ENCODE peak calls at places on chromosome 14, in nine cellular contexts. O, F, W, B, H, L, K, Q and P are unnamed samples.

GRCh38 chr14:62179367-62180018 is 417.3 kb downstream of the SNAPC1 start:
- DNase-seq in L (peak; percentile 83), B (peak; percentile 6), H (no peak), F (peak; percentile 95), W (no peak), Q (peak; percentile 52), K (peak; percentile 35), O (no peak), P (peak; percentile 26)

GRCh38 chr14:105492051-105492965 is 1.3 kb downstream of the TEDC1 start:
- DNase-seq in K (peak; percentile 57), O (peak; percentile 83), F (no peak), L (no peak), H (peak; percentile 34), B (peak; percentile 14), W (no peak), Q (peak; percentile 71), P (no peak)

GRCh38 chr14:49769581-49770211 is 1.7 kb downstream of the KLHDC2 start:
- DNase-seq in L (no peak), O (peak; percentile 20), W (no peak), K (no peak), Q (no peak), F (no peak), B (no peak), H (no peak), P (no peak)

GRCh38 chr14:30621354-30621953 is 665 bp upstream of the SCFD1 start:
- DNase-seq in F (peak; percentile 41), Q (no peak), B (peak; percentile 20), L (no peak), H (no peak), W (no peak), O (no peak), K (no peak), P (peak; percentile 4)

GRCh38 chr14:78764240-78764639 is 594.1 kb downstream of the NRXN3 start:
- DNase-seq in B (no peak), K (no peak), W (no peak), Q (no peak), F (peak; percentile 15), H (no peak), L (peak; percentile 94), O (no peak), P (no peak)

GRCh38 chr14:101704140-101704539 is 57.4 kb upstream of the PPP2R5C start:
- DNase-seq in B (no peak), Q (no peak), F (no peak), W (no peak), O (no peak), L (no peak), K (no peak), H (no peak), P (no peak)

GRCh38 chr14:79548836-79549235 is 662.5 kb downstream of the DIO2 start:
- DNase-seq in K (no peak), H (no peak), F (no peak), B (no peak), L (no peak), O (no peak), W (no peak), Q (no peak), P (no peak)

GRCh38 chr14:93332032-93332852 is 594 bp downstream of the BTBD7 start:
- DNase-seq in H (peak; percentile 63), O (peak; percentile 94), W (peak; percentile 46), F (peak; percentile 36), L (peak; percentile 25), K (peak; percentile 67), B (peak; percentile 73), Q (no peak), P (peak; percentile 77)

GRCh38 chr14:48127674-48128073 is 452.3 kb upstream of the MDGA2 start:
- DNase-seq in H (no peak), Q (no peak), F (no peak), L (no peak), O (no peak), W (no peak), B (no peak), K (no peak), P (no peak)

GRCh38 chr14:101564819-101565698 is 3.8 kb downstream of the DIO3 start:
- DNase-seq in O (peak; percentile 82), Q (no peak), B (no peak), W (no peak), H (peak; percentile 9), L (no peak), F (no peak), K (no peak), P (no peak)

GRCh38 chr14:31921251-31921650 is 155.9 kb upstream of the ARHGAP5 start:
- DNase-seq in L (no peak), B (no peak), Q (no peak), W (no peak), O (no peak), K (no peak), H (no peak), F (no peak), P (no peak)

GRCh38 chr14:82510007-82510406 is 976.4 kb upstream of the SEL1L start:
- DNase-seq in F (no peak), K (no peak), H (no peak), B (no peak), L (no peak), O (no peak), W (no peak), Q (no peak), P (no peak)

GRCh38 chr14:70782361-70782760 is 27.0 kb downstream of the MAP3K9 start:
- DNase-seq in F (peak; percentile 1), Q (no peak), L (peak; percentile 96), H (no peak), B (no peak), W (no peak), O (no peak), K (no peak), P (no peak)

GRCh38 chr14:100495917-100496316 is 91.3 kb downstream of the BEGAIN start:
- DNase-seq in Q (no peak), B (no peak), F (no peak), H (no peak), L (no peak), K (no peak), O (no peak), W (no peak), P (no peak)

GRCh38 chr14:93010543-93011541 is 87.9 kb downstream of the CHGA start:
- DNase-seq in O (no peak), F (no peak), Q (no peak), W (no peak), B (no peak), H (no peak), L (no peak), K (peak; percentile 61), P (no peak)

GRCh38 chr14:72463291-72463866 is 430.5 kb downstream of the DPF3 start:
- DNase-seq in O (no peak), K (no peak), W (no peak), L (no peak), Q (no peak), F (peak; percentile 25), H (no peak), B (no peak), P (no peak)

GRCh38 chr14:65168840-65169239 is 66.5 kb upstream of the MAX start:
- DNase-seq in K (no peak), F (peak; percentile 90), B (peak; percentile 28), O (no peak), L (no peak), W (no peak), Q (no peak), H (no peak), P (no peak)

GRCh38 chr14:85391455-85391854 is 138.5 kb upstream of the FLRT2 start:
- DNase-seq in Q (no peak), L (no peak), K (no peak), B (no peak), O (no peak), H (no peak), W (no peak), F (no peak), P (no peak)

GRCh38 chr14:23580948-23581281 is 2.3 kb upstream of the JPH4 start:
- DNase-seq in H (no peak), B (no peak), K (no peak), F (no peak), O (peak; percentile 57), L (no peak), W (no peak), Q (no peak), P (no peak)

GRCh38 chr14:73746540-73747385 is 32.6 kb upstream of the PNMA1 start:
- DNase-seq in L (no peak), B (no peak), Q (no peak), O (no peak), W (no peak), K (peak; percentile 41), H (no peak), F (no peak), P (no peak)
- TF ChIP-seq CTCF in L (no peak), B (no peak), Q (no peak), O (no peak), W (no peak), K (no peak), H (no peak), F (peak; percentile 21), P (no peak)

DNA sequence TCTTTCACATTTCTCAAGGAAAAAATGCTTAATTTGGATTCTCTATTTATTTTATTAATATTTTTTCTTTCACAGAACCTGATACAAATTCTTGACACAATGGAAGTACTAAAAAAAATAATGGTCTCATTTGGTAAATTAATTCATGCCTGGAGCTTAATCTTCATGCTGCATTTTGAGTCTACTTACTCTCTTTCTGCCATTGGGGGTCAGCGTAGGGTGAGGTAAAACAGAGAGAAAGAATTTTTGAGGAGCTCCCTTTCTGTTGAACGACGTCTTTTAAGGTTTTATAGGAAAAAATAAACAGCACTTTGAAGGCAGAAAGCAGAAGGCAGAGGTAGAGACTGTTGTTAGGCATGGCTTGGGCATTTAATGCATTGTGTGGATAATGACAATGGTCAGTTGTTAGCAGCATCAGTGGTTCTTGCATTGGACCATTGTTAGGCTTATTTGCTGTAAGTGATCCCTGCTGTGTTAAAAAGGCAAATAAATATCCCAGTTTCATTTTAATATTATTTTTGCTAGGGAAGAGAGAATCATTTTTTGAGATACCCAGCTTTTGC is 557.2 kb upstream of the STXBP6 start:
- DNase-seq in W (no peak), L (no peak), O (no peak), B (no peak), F (no peak), H (no peak), K (no peak), Q (no peak), P (no peak)
- TF ChIP-seq CTCF in W (no peak), L (no peak), O (no peak), B (no peak), F (no peak), H (no peak), K (no peak), Q (peak; percentile 48), P (no peak)

GRCh38 chr14:69259531-69260245 is at the start of gene GALNT16:
- DNase-seq in K (peak; percentile 62), O (peak; percentile 91), F (peak; percentile 22), W (no peak), B (peak; percentile 29), H (peak; percentile 49), L (peak; percentile 14), Q (no peak), P (peak; percentile 58)
- TF ChIP-seq CTCF in K (peak; percentile 53), O (peak; percentile 55), F (no peak), W (no peak), B (no peak), H (peak; percentile 34), L (peak; percentile 3), Q (no peak), P (no peak)

DNA sequence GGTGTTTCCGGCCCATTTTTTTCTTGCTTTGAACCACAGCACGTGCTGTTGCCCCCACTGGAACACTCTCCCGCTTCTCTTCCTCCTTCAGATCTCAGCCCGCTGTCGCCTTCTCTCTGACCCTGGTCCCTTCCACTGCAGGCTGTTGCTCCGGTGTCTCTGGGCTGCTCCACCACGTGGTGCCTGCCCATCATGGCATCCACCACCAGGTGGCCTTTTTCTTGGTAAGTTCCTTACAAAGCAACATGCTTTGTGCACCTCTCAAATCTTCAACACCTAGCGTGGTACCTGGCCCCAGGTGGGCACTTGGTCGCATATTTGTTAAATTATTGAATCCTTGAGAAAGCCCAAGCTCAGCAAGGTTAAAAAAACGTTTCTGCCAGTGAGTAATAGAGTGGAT is 19.1 kb downstream of the TUNAR start:
- DNase-seq in H (no peak), O (no peak), F (no peak), Q (no peak), L (no peak), K (no peak), W (no peak), B (no peak), P (peak; percentile 53)
- TF ChIP-seq CTCF in H (no peak), O (peak; percentile 37), F (no peak), Q (peak; percentile 60), L (peak; percentile 13), K (no peak), W (peak; percentile 21), B (peak; percentile 66), P (no peak)